ENCODE peak calls at places on chromosomes 13 and 19, in eight cellular contexts. N is cardiac muscle cell, U is lower leg skin, L is right atrium auricular region, E is A549, Y is BE2C, A is psoas muscle, C is ascending aorta. I is an unnamed sample.

GRCh38 chr19:52170863-52171320 is 529 bp downstream of the ZNF836 start:
- DNase-seq in N (no peak), U (peak; percentile 86), L (no peak), E (no peak), Y (peak; percentile 23), A (peak; percentile 64), C (no peak), I (no peak)

GRCh38 chr13:46609726-46610125 is 56.8 kb downstream of the LRCH1 start:
- DNase-seq in N (no peak), U (no peak), L (no peak), E (no peak), Y (no peak), A (no peak), C (no peak), I (no peak)

GRCh38 chr19:44282846-44283245 is 22.0 kb downstream of the ZNF235 start:
- DNase-seq in N (no peak), U (no peak), L (no peak), E (no peak), Y (no peak), A (no peak), C (no peak), I (no peak)

GRCh38 chr19:20077791-20078463 is at the start of gene ZNF90:
- DNase-seq in N (peak; percentile 99), U (peak; percentile 99), L (peak; percentile 99), E (peak; percentile 1), Y (peak; percentile 96), A (peak; percentile 92), C (peak; percentile 92), I (peak; percentile 96)

GRCh38 chr13:69109891-69110525 is 997.6 kb upstream of the ATXN8OS start:
- DNase-seq in N (no peak), U (no peak), L (no peak), E (no peak), Y (no peak), A (no peak), C (no peak), I (no peak)

GRCh38 chr13:35309711-35310110 is 166.8 kb downstream of the MAB21L1 start:
- DNase-seq in N (no peak), U (no peak), L (no peak), E (no peak), Y (no peak), A (no peak), C (no peak), I (no peak)

GRCh38 chr13:114029866-114030625 is 56.2 kb upstream of the C13orf46 start:
- DNase-seq in N (no peak), U (no peak), L (no peak), E (no peak), Y (no peak), A (no peak), C (no peak), I (no peak)

GRCh38 chr13:46598820-46599180 is 45.8 kb downstream of the LRCH1 start:
- DNase-seq in N (no peak), U (no peak), L (no peak), E (no peak), Y (no peak), A (no peak), C (no peak), I (no peak)

GRCh38 chr19:2532252-2533071 is 56.5 kb downstream of the GADD45B start:
- DNase-seq in N (peak; percentile 94), U (no peak), L (no peak), E (peak; percentile 91), Y (no peak), A (no peak), C (no peak), I (no peak)

GRCh38 chr13:113953561-113953960 is 20.3 kb downstream of the C13orf46 start:
- DNase-seq in N (no peak), U (no peak), L (no peak), E (no peak), Y (peak; percentile 3), A (peak; percentile 44), C (no peak), I (no peak)

GRCh38 chr19:47643281-47643680 is 34.3 kb downstream of the BICRA start:
- DNase-seq in N (no peak), U (no peak), L (no peak), E (no peak), Y (peak; percentile 53), A (peak; percentile 40), C (no peak), I (no peak)

GRCh38 chr19:41533691-41534090 is 42.3 kb upstream of the CEACAM21 start:
- DNase-seq in N (no peak), U (no peak), L (no peak), E (no peak), Y (no peak), A (no peak), C (no peak), I (no peak)

GRCh38 chr19:56710437-56710836 is 38.9 kb upstream of the ZNF835 start:
- DNase-seq in N (no peak), U (no peak), L (no peak), E (no peak), Y (no peak), A (no peak), C (no peak), I (no peak)

GRCh38 chr19:56707821-56708220 is 36.3 kb upstream of the ZNF835 start:
- DNase-seq in N (no peak), U (no peak), L (no peak), E (no peak), Y (no peak), A (no peak), C (no peak), I (no peak)

GRCh38 chr19:56718231-56718630 is 46.7 kb upstream of the ZNF835 start:
- DNase-seq in N (no peak), U (no peak), L (no peak), E (no peak), Y (no peak), A (no peak), C (no peak), I (no peak)

GRCh38 chr19:56712609-56713008 is 41.1 kb upstream of the ZNF835 start:
- DNase-seq in N (no peak), U (no peak), L (no peak), E (no peak), Y (no peak), A (no peak), C (no peak), I (no peak)
- TF ChIP-seq CTCF in N (no peak), U (no peak), L (no peak), E (no peak), Y (no peak), A (no peak), C (no peak), I (no peak)

GRCh38 chr13:112342841-112343361 is 33.3 kb upstream of the SPACA7 start:
- DNase-seq in N (no peak), U (peak; percentile 68), L (no peak), E (no peak), Y (no peak), A (no peak), C (no peak), I (peak; percentile 84)
- TF ChIP-seq CTCF in N (no peak), U (no peak), L (no peak), E (no peak), Y (no peak), A (no peak), C (no peak), I (no peak)

GRCh38 chr19:32781280-32781679 is 61.7 kb downstream of the TDRD12 start:
- DNase-seq in N (no peak), U (no peak), L (no peak), E (no peak), Y (no peak), A (no peak), C (no peak), I (no peak)
- TF ChIP-seq CTCF in N (no peak), U (no peak), L (no peak), E (no peak), Y (no peak), A (no peak), C (no peak), I (no peak)

GRCh38 chr19:33998739-33999345 is 173.5 kb upstream of the LSM14A start:
- DNase-seq in N (peak; percentile 13), U (no peak), L (no peak), E (peak; percentile 16), Y (no peak), A (no peak), C (no peak), I (no peak)

GRCh38 chr19:33998302-33998701 is 174.0 kb upstream of the LSM14A start:
- DNase-seq in N (no peak), U (no peak), L (no peak), E (peak; percentile 24), Y (peak; percentile 15), A (no peak), C (no peak), I (no peak)

GRCh38 chr19:33997690-33998089 is 174.6 kb upstream of the LSM14A start:
- DNase-seq in N (no peak), U (no peak), L (no peak), E (no peak), Y (no peak), A (no peak), C (no peak), I (no peak)
- TF ChIP-seq CTCF in N (peak; percentile 14), U (no peak), L (no peak), E (peak; percentile 63), Y (peak; percentile 26), A (no peak), C (no peak), I (peak; percentile 46)

GRCh38 chr13:52195052-52195837 is 35.8 kb upstream of the NEK3 start:
- DNase-seq in N (peak; percentile 93), U (peak; percentile 96), L (peak; percentile 91), E (no peak), Y (no peak), A (peak; percentile 89), C (peak; percentile 52), I (no peak)
- TF ChIP-seq CTCF in N (peak; percentile 30), U (no peak), L (no peak), E (no peak), Y (no peak), A (no peak), C (peak; percentile 26), I (no peak)

DNA sequence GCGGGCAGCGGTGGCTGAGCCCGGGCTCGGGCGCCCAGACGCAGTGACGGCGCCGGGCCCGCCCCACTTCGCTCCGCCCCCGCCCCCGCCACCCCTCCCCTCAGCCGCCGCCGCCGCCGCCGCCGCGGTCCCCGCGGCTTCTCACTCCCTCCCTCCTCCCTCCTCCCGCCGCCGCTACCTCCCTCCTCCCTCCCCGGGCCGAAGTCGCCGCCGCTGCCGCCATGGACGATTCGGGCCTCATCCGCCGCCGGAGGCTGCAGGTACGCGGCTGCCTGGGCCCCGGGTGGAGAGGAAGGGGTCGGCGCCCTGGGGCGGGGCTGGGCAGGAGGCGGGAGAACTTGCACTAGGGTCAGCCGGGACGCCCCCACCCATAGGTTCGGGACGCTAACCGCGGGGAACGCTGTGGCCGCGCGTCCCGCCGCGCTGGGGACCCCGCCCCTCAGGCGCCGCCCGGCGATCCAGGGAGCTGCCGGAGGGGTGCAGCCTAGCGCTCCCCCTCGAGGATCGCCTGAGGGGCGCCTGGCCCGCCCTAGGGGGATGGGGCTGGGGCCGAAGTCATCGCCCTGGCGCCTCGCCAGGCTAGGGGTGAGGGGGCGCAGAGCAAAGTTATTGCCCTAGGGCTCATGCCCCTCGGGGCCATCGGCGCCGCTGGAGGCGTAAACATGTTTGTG is 497 bp downstream of the RTBDN start:
- DNase-seq in N (peak; percentile 18), U (no peak), L (no peak), E (no peak), Y (peak; percentile 76), A (no peak), C (no peak), I (no peak)
- TF ChIP-seq CTCF in N (no peak), U (no peak), L (no peak), E (no peak), Y (no peak), A (no peak), C (no peak), I (no peak)